ENCODE peak calls at places on chromosomes 3 and 15, in seven cellular contexts. L, T, G, Z, K, V and R are unnamed samples.

GRCh38 chr3:165273411-165273810 is 77.2 kb upstream of the SLITRK3 start:
- DNase-seq in L (no peak), G (no peak), T (no peak), Z (no peak), V (no peak), K (no peak), R (no peak)

GRCh38 chr15:87777054-87777498 is 479.5 kb downstream of the NTRK3 start:
- DNase-seq in G (no peak), K (peak; percentile 82), L (no peak), Z (no peak), V (no peak), T (no peak), R (peak; percentile 41)

GRCh38 chr3:81622395-81622794 is 139.1 kb downstream of the GBE1 start:
- DNase-seq in T (no peak), K (no peak), G (no peak), Z (no peak), L (no peak), V (no peak), R (no peak)

GRCh38 chr3:112496368-112497067 is 2.8 kb downstream of the BTLA start:
- DNase-seq in Z (no peak), L (no peak), T (no peak), K (no peak), G (no peak), V (no peak), R (no peak)

GRCh38 chr15:92809880-92810361 is 90.2 kb upstream of the CHD2 start:
- DNase-seq in Z (no peak), K (peak; percentile 62), G (no peak), V (no peak), T (no peak), L (no peak), R (peak; percentile 32)

GRCh38 chr3:160052385-160053047 is 63.9 kb downstream of the IL12A start:
- DNase-seq in L (no peak), T (no peak), G (no peak), Z (no peak), K (no peak), V (peak; percentile 26), R (no peak)

GRCh38 chr3:89467886-89468479 is 360.6 kb downstream of the EPHA3 start:
- DNase-seq in Z (peak; percentile 13), T (no peak), V (no peak), L (no peak), G (no peak), K (no peak), R (no peak)

GRCh38 chr3:128369881-128370642 is 96.6 kb downstream of the DNAJB8 start:
- DNase-seq in T (no peak), L (no peak), V (no peak), K (no peak), Z (no peak), G (no peak), R (no peak)

GRCh38 chr15:78072080-78072892 is 5.2 kb downstream of the TBC1D2B start:
- DNase-seq in L (no peak), G (no peak), T (no peak), V (no peak), Z (no peak), K (peak; percentile 72), R (no peak)

GRCh38 chr3:129314757-129315385 is 36.2 kb downstream of the HMCES start:
- DNase-seq in K (peak; percentile 94), Z (peak; percentile 94), G (peak; percentile 90), L (no peak), T (peak; percentile 79), V (peak; percentile 75), R (peak; percentile 79)

GRCh38 chr3:43328653-43329052 is 42.3 kb downstream of the SNRK start:
- DNase-seq in K (no peak), L (no peak), T (no peak), Z (no peak), V (no peak), G (no peak), R (no peak)

GRCh38 chr3:138726966-138727365 is 107.8 kb downstream of the PIK3CB start:
- DNase-seq in K (no peak), T (no peak), L (no peak), G (no peak), V (no peak), Z (no peak), R (no peak)

GRCh38 chr3:106337116-106337515 is 468.3 kb upstream of the CBLB start:
- DNase-seq in Z (no peak), G (no peak), K (peak; percentile 43), V (no peak), T (no peak), L (no peak), R (peak; percentile 89)

GRCh38 chr3:178112134-178112533 is 424.1 kb upstream of the KCNMB2 start:
- DNase-seq in V (no peak), K (no peak), Z (no peak), G (no peak), L (no peak), T (no peak), R (peak; percentile 31)

GRCh38 chr3:30319713-30320112 is 286.7 kb upstream of the TGFBR2 start:
- DNase-seq in K (peak; percentile 78), V (no peak), T (peak; percentile 57), L (no peak), G (peak; percentile 40), Z (no peak), R (peak; percentile 74)

GRCh38 chr3:22729981-22730380 is 473.1 kb upstream of the UBE2E2 start:
- DNase-seq in G (no peak), Z (no peak), V (no peak), L (no peak), K (peak; percentile 3), T (peak; percentile 11), R (peak; percentile 48)

GRCh38 chr15:30924353-30924752 is 20.6 kb downstream of the FAN1 start:
- DNase-seq in L (no peak), T (no peak), G (no peak), Z (no peak), K (peak; percentile 17), V (no peak), R (no peak)

GRCh38 chr3:196378442-196378841 is 40.3 kb upstream of the TM4SF19 start:
- DNase-seq in L (no peak), K (no peak), Z (no peak), V (no peak), G (no peak), T (no peak), R (no peak)

GRCh38 chr3:133388696-133389095 is 11.2 kb upstream of the BFSP2 start:
- DNase-seq in L (no peak), K (no peak), V (no peak), G (no peak), T (no peak), Z (no peak), R (no peak)

GRCh38 chr3:187799942-187800637 is 54.8 kb upstream of the BCL6 start:
- DNase-seq in K (no peak), Z (no peak), V (no peak), L (no peak), T (no peak), G (no peak), R (peak; percentile 49)

GRCh38 chr3:128187495-128187894 is 34.2 kb downstream of the EEFSEC start:
- DNase-seq in G (no peak), T (no peak), Z (no peak), V (no peak), K (no peak), L (no peak), R (no peak)

GRCh38 chr15:101805605-101806345 is 2.5 kb downstream of the OR4F6 start:
- DNase-seq in T (no peak), V (no peak), G (no peak), K (peak; percentile 2), L (no peak), Z (no peak), R (peak; percentile 5)

GRCh38 chr3:134654031-134654430 is 3.2 kb upstream of the KY start:
- DNase-seq in V (no peak), Z (no peak), L (no peak), T (no peak), G (no peak), K (no peak), R (no peak)

GRCh38 chr15:57727031-57727430 is 20.5 kb downstream of the POLR2M start:
- DNase-seq in Z (no peak), V (no peak), L (no peak), K (peak; percentile 15), G (no peak), T (no peak), R (no peak)

GRCh38 chr15:69059170-69059943 is 44.9 kb downstream of the NOX5 start:
- DNase-seq in L (peak; percentile 58), G (peak; percentile 77), V (peak; percentile 92), K (peak; percentile 91), T (peak; percentile 77), Z (peak; percentile 56), R (peak; percentile 94)

GRCh38 chr15:40859206-40859851 is 14.7 kb downstream of the RHOV start:
- DNase-seq in Z (peak; percentile 36), T (peak; percentile 24), L (peak; percentile 75), K (peak; percentile 82), V (peak; percentile 89), G (peak; percentile 80), R (peak; percentile 87)

GRCh38 chr15:87369269-87369668 is 887.3 kb downstream of the NTRK3 start:
- DNase-seq in V (no peak), G (peak; percentile 6), Z (no peak), K (peak; percentile 98), L (no peak), T (no peak), R (peak; percentile 74)

GRCh38 chr3:99509224-99509623 is 129.2 kb upstream of the COL8A1 start:
- DNase-seq in T (no peak), L (no peak), V (no peak), K (peak; percentile 77), G (no peak), Z (no peak), R (no peak)

GRCh38 chr3:120311863-120312794 is 27.1 kb upstream of the GPR156 start:
- DNase-seq in L (no peak), V (no peak), G (no peak), Z (no peak), T (peak; percentile 20), K (no peak), R (no peak)